ENCODE peak calls at places on chromosomes 6 and 20, in seven cellular contexts. P, F, N, R, B, V and O are unnamed samples.

GRCh38 chr20:46004813-46005505 is 3.7 kb upstream of the MMP9 start:
- DNase-seq in P (peak; percentile 86), F (peak; percentile 98), N (no peak), R (no peak), B (no peak), V (no peak), O (peak; percentile 25)

GRCh38 chr6:56849876-56850275 is 105.0 kb upstream of the BEND6 start:
- DNase-seq in P (peak; percentile 53), F (peak; percentile 93), N (peak; percentile 81), R (peak; percentile 72), B (no peak), V (no peak), O (no peak)

GRCh38 chr20:59207742-59208357 is 44.2 kb downstream of the ZNF831 start:
- DNase-seq in P (peak; percentile 88), F (peak; percentile 93), N (no peak), R (no peak), B (peak; percentile 42), V (peak; percentile 54), O (peak; percentile 73)

GRCh38 chr6:132247381-132248159 is 153.7 kb downstream of the MOXD1 start:
- DNase-seq in P (no peak), F (no peak), N (peak; percentile 78), R (no peak), B (no peak), V (no peak), O (no peak)

GRCh38 chr6:39816744-39817143 is 24.6 kb downstream of the DAAM2 start:
- DNase-seq in P (no peak), F (no peak), N (peak; percentile 55), R (peak; percentile 40), B (no peak), V (no peak), O (no peak)

GRCh38 chr20:4546786-4547185 is 174.9 kb upstream of the PRND start:
- DNase-seq in P (no peak), F (no peak), N (peak; percentile 91), R (peak; percentile 78), B (no peak), V (no peak), O (no peak)

GRCh38 chr6:127267742-127268588 is 1.3 kb downstream of the RNF146 start:
- DNase-seq in P (no peak), F (no peak), N (no peak), R (peak; percentile 35), B (no peak), V (no peak), O (no peak)

GRCh38 chr6:169158750-169159149 is 94.9 kb downstream of the THBS2 start:
- DNase-seq in P (no peak), F (peak; percentile 30), N (peak; percentile 41), R (no peak), B (no peak), V (no peak), O (no peak)

GRCh38 chr6:149095842-149096241 is 221.7 kb upstream of the TAB2 start:
- DNase-seq in P (no peak), F (no peak), N (no peak), R (no peak), B (no peak), V (no peak), O (no peak)

GRCh38 chr6:25494469-25494868 is 157.5 kb upstream of the SCGN start:
- DNase-seq in P (no peak), F (no peak), N (no peak), R (no peak), B (no peak), V (no peak), O (no peak)

GRCh38 chr20:33765592-33765991 is 33.8 kb downstream of the ZNF341 start:
- DNase-seq in P (no peak), F (no peak), N (no peak), R (no peak), B (no peak), V (no peak), O (no peak)

GRCh38 chr6:129621252-129621651 is 88.7 kb downstream of the ARHGAP18 start:
- DNase-seq in P (peak; percentile 37), F (peak; percentile 67), N (no peak), R (peak; percentile 20), B (no peak), V (no peak), O (no peak)

GRCh38 chr6:101281266-101281665 is 112.2 kb upstream of the GRIK2 start:
- DNase-seq in P (no peak), F (no peak), N (no peak), R (no peak), B (no peak), V (no peak), O (peak; percentile 34)

GRCh38 chr6:101806241-101806640 is 412.7 kb downstream of the GRIK2 start:
- DNase-seq in P (no peak), F (no peak), N (peak; percentile 92), R (peak; percentile 38), B (no peak), V (no peak), O (no peak)

GRCh38 chr20:45290677-45291355 is 15.8 kb upstream of the RBPJL start:
- DNase-seq in P (peak; percentile 87), F (peak; percentile 89), N (peak; percentile 66), R (peak; percentile 78), B (peak; percentile 85), V (peak; percentile 65), O (peak; percentile 63)

GRCh38 chr6:131309437-131309836 is 174.2 kb downstream of the AKAP7 start:
- DNase-seq in P (no peak), F (no peak), N (no peak), R (no peak), B (no peak), V (no peak), O (no peak)

GRCh38 chr20:58892126-58892931 is 39.8 kb downstream of the GNAS start:
- DNase-seq in P (peak; percentile 70), F (peak; percentile 83), N (peak; percentile 50), R (peak; percentile 78), B (peak; percentile 67), V (no peak), O (peak; percentile 27)

GRCh38 chr6:54617730-54618129 is 228.8 kb upstream of the FAM83B start:
- DNase-seq in P (no peak), F (no peak), N (peak; percentile 84), R (peak; percentile 61), B (no peak), V (no peak), O (peak; percentile 16)

GRCh38 chr20:63345328-63346100 is 15.6 kb downstream of the CHRNA4 start:
- DNase-seq in P (no peak), F (no peak), N (no peak), R (no peak), B (no peak), V (no peak), O (no peak)

GRCh38 chr6:166743415-166743814 is 116.4 kb upstream of the RPS6KA2 start:
- DNase-seq in P (no peak), F (no peak), N (no peak), R (no peak), B (no peak), V (no peak), O (no peak)

GRCh38 chr6:121335111-121336008 is 1.1 kb upstream of the TBC1D32 start:
- DNase-seq in P (no peak), F (peak; percentile 8), N (no peak), R (no peak), B (no peak), V (no peak), O (no peak)

GRCh38 chr20:62501801-62502495 is 26.2 kb upstream of the GATA5 start:
- DNase-seq in P (no peak), F (no peak), N (peak; percentile 63), R (peak; percentile 70), B (no peak), V (no peak), O (peak; percentile 37)

GRCh38 chr6:78911218-78911617 is 43.9 kb downstream of the IRAK1BP1 start:
- DNase-seq in P (no peak), F (no peak), N (no peak), R (no peak), B (no peak), V (no peak), O (no peak)

GRCh38 chr6:152334555-152334954 is 302.6 kb downstream of the SYNE1 start:
- DNase-seq in P (no peak), F (no peak), N (no peak), R (no peak), B (no peak), V (no peak), O (no peak)

GRCh38 chr6:116556814-116557403 is 3.4 kb downstream of the CALHM4 start:
- DNase-seq in P (no peak), F (no peak), N (no peak), R (no peak), B (no peak), V (no peak), O (no peak)

GRCh38 chr6:7139835-7140470 is 32.2 kb downstream of the RREB1 start:
- DNase-seq in P (no peak), F (no peak), N (no peak), R (no peak), B (no peak), V (no peak), O (no peak)

GRCh38 chr6:56021943-56022342 is 146.6 kb upstream of the BMP5 start:
- DNase-seq in P (peak; percentile 49), F (peak; percentile 72), N (no peak), R (no peak), B (no peak), V (peak; percentile 1), O (peak; percentile 35)

GRCh38 chr6:12962529-12962928 is 246.0 kb downstream of the PHACTR1 start:
- DNase-seq in P (no peak), F (no peak), N (no peak), R (peak; percentile 32), B (no peak), V (no peak), O (no peak)
- H2AK5ac ChIP-seq in P (no peak overlapping the region), F (no peak overlapping the region), N (no peak overlapping the region), R (no peak overlapping the region), B (no peak overlapping the region), V (no peak overlapping the region), O (no peak overlapping the region)

GRCh38 chr6:50586074-50586473 is 127.3 kb upstream of the TFAP2D start:
- DNase-seq in P (peak; percentile 31), F (no peak), N (no peak), R (no peak), B (no peak), V (no peak), O (no peak)
- H2AK5ac ChIP-seq in P (no peak overlapping the region), F (no peak overlapping the region), N (no peak overlapping the region), R (no peak overlapping the region), B (no peak overlapping the region), V (no peak overlapping the region), O (no peak overlapping the region)

DNA sequence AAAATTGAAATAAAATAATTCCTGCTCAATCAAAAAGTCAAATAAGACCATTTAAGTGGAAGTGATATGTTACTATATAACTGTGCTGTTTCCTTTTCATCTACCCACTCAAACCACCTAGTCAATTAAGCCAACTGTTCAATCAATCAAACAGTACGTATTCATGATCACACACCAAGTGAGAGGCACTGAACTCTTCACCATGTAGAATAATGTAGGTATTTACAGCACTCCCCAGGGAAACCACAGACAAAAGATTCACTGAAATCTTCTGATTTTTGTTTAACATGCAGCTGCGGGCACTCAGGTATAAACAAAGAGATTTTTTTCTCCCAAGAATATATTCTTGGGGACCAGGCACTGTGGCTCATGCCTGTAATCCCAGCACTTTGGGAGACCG is 21.3 kb upstream of the OPRM1 start:
- DNase-seq in P (no peak), F (no peak), N (no peak), R (no peak), B (no peak), V (no peak), O (no peak)
- H2AK5ac ChIP-seq in P (no peak overlapping the region), F (no peak overlapping the region), N (no peak overlapping the region), R (no peak overlapping the region), B (no peak overlapping the region), V (no peak overlapping the region), O (no peak overlapping the region)

DNA sequence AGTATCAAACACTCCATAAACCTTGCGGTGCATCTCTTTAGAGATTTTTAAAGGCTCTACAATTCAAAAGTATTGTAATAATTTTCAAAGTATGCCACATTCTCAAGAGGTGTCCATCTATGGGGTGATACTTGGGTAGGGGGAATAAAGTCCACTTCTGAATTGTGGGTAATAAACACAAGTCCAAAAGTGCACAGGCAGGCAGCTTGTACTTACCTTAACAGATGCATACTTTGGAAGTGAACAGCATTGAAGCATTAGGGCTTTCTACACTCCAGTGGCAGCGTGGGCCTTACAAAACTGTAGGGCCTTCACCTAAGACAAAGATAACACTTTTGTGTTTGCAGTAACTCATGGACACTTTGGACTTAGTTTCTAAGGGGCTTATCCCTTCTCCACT is 58.6 kb downstream of the AIG1 start:
- DNase-seq in P (no peak), F (no peak), N (no peak), R (no peak), B (no peak), V (no peak), O (no peak)
- H2AK5ac ChIP-seq in P (no peak overlapping the region), F (no peak overlapping the region), N (no peak overlapping the region), R (no peak overlapping the region), B (no peak overlapping the region), V (no peak overlapping the region), O (no peak overlapping the region)